ENCODE peak calls at places on chromosomes 2 and 18, in six cellular contexts. S, P, I, E, U and H are unnamed samples.

GRCh38 chr18:58416014-58416703 is 212.7 kb downstream of the ALPK2 start:
- DNase-seq in U (no peak), P (no peak), S (no peak), I (no peak), E (no peak), H (no peak)

GRCh38 chr2:152506843-152507242 is 171.9 kb downstream of the FMNL2 start:
- DNase-seq in S (peak), P (peak), U (no peak), E (no peak), I (no peak), H (no peak)

GRCh38 chr2:181900007-181900651 is 8.6 kb downstream of the ITPRID2 start:
- DNase-seq in I (no peak), S (no peak), E (no peak), P (no peak), U (no peak), H (no peak)

GRCh38 chr2:237873961-237874551 is 14.6 kb downstream of the RAMP1 start:
- DNase-seq in E (no peak), S (no peak), I (no peak), U (no peak), P (no peak), H (no peak)

GRCh38 chr2:70672990-70673647 is 94.9 kb downstream of the ADD2 start:
- DNase-seq in U (no peak), S (no peak), P (no peak), E (no peak), I (no peak), H (no peak)

GRCh38 chr18:46070683-46071614 is 1.1 kb downstream of the PSTPIP2 start:
- DNase-seq in U (no peak), I (no peak), S (no peak), E (no peak), P (no peak), H (no peak)

GRCh38 chr2:102055346-102055975 is 63.7 kb downstream of the IL1R2 start:
- DNase-seq in E (peak), U (no peak), I (no peak), P (no peak), S (no peak), H (no peak)

GRCh38 chr2:66794571-66794970 is 359.6 kb downstream of the MEIS1 start:
- DNase-seq in I (no peak), U (no peak), P (no peak), S (no peak), E (no peak), H (no peak)

GRCh38 chr18:13184396-13184795 is 34.2 kb upstream of the LDLRAD4 start:
- DNase-seq in S (no peak), E (no peak), P (no peak), I (no peak), U (no peak), H (no peak)

GRCh38 chr2:10371441-10372194 is 68.9 kb downstream of the HPCAL1 start:
- DNase-seq in I (no peak), E (no peak), P (no peak), S (no peak), U (no peak), H (no peak)

GRCh38 chr2:118492335-118492734 is 355.1 kb downstream of the EN1 start:
- DNase-seq in I (peak), S (peak), U (peak), P (peak), E (peak), H (no peak)